ENCODE peak calls at places on chromosome 14, in nine cellular contexts. G, Z, H, N, R, P, E, S and D are unnamed samples.

GRCh38 chr14:92914087-92914656 is 8.8 kb upstream of the CHGA start:
- DNase-seq in G (peak; percentile 33), Z (no peak), H (no peak), N (peak; percentile 19), R (peak; percentile 24), P (no peak), E (no peak), S (no peak), D (no peak)

GRCh38 chr14:39434401-39434800 is 2.2 kb upstream of the FBXO33 start:
- DNase-seq in G (no peak), Z (no peak), H (no peak), N (no peak), R (peak; percentile 65), P (no peak), E (no peak), S (no peak), D (no peak)

GRCh38 chr14:106694638-106695393 is 1168.4 kb downstream of the TMEM121 start:
- DNase-seq in G (no peak), Z (no peak), H (no peak), N (no peak), R (peak; percentile 43), P (peak; percentile 56), E (no peak), S (no peak), D (no peak)

GRCh38 chr14:37931998-37932397 is 275.7 kb upstream of the SSTR1 start:
- DNase-seq in G (peak; percentile 76), Z (no peak), H (no peak), N (no peak), R (no peak), P (no peak), E (no peak), S (no peak), D (no peak)

GRCh38 chr14:77991128-77991772 is 178.9 kb upstream of the NRXN3 start:
- DNase-seq in G (no peak), Z (no peak), H (no peak), N (no peak), R (no peak), P (no peak), E (no peak), S (no peak), D (no peak)

GRCh38 chr14:39939023-39939422 is 506.8 kb upstream of the FBXO33 start:
- DNase-seq in G (no peak), Z (no peak), H (no peak), N (no peak), R (peak; percentile 1), P (no peak), E (no peak), S (no peak), D (no peak)

GRCh38 chr14:41604793-41605534 is 1.7 kb upstream of the LRFN5 start:
- DNase-seq in G (peak; percentile 86), Z (peak; percentile 44), H (no peak), N (peak; percentile 87), R (no peak), P (no peak), E (peak; percentile 77), S (peak; percentile 56), D (peak; percentile 84)

GRCh38 chr14:57492859-57493258 is 798 bp downstream of the CCDC198 start:
- DNase-seq in G (peak; percentile 72), Z (no peak), H (peak; percentile 78), N (peak; percentile 49), R (peak; percentile 54), P (no peak), E (peak; percentile 72), S (no peak), D (peak; percentile 18)

GRCh38 chr14:54662491-54663116 is 95.7 kb downstream of the SAMD4A start:
- DNase-seq in G (no peak), Z (no peak), H (no peak), N (no peak), R (no peak), P (no peak), E (no peak), S (no peak), D (no peak)

GRCh38 chr14:93318927-93319326 is 13.9 kb downstream of the BTBD7 start:
- DNase-seq in G (peak; percentile 28), Z (no peak), H (peak; percentile 64), N (peak; percentile 26), R (no peak), P (no peak), E (no peak), S (no peak), D (no peak)

GRCh38 chr14:22185191-22185590 is 403.8 kb downstream of the DAD1 start:
- DNase-seq in G (no peak), Z (no peak), H (no peak), N (peak; percentile 77), R (peak; percentile 60), P (no peak), E (no peak), S (no peak), D (no peak)

GRCh38 chr14:34051966-34052657 is 101.2 kb upstream of the EGLN3 start:
- DNase-seq in G (peak; percentile 58), Z (no peak), H (peak; percentile 77), N (peak; percentile 64), R (peak; percentile 94), P (no peak), E (peak; percentile 62), S (no peak), D (no peak)

GRCh38 chr14:75156901-75157300 is 19.5 kb downstream of the TMED10 start:
- DNase-seq in G (no peak), Z (no peak), H (no peak), N (no peak), R (no peak), P (no peak), E (no peak), S (no peak), D (no peak)

GRCh38 chr14:102317564-102318248 is 1.8 kb upstream of the ZNF839 start:
- DNase-seq in G (peak; percentile 32), Z (no peak), H (no peak), N (peak; percentile 46), R (peak; percentile 17), P (no peak), E (no peak), S (no peak), D (no peak)

GRCh38 chr14:70822706-70823185 is 13.4 kb upstream of the MAP3K9 start:
- DNase-seq in G (peak; percentile 54), Z (peak; percentile 33), H (no peak), N (peak; percentile 31), R (no peak), P (peak; percentile 56), E (no peak), S (no peak), D (no peak)

GRCh38 chr14:93548102-93548843 is 117.5 kb downstream of the UNC79 start:
- DNase-seq in G (no peak), Z (no peak), H (peak; percentile 56), N (no peak), R (peak; percentile 60), P (no peak), E (no peak), S (no peak), D (no peak)

GRCh38 chr14:103156733-103157411 is 33.6 kb downstream of the TNFAIP2 start:
- DNase-seq in G (no peak), Z (no peak), H (no peak), N (no peak), R (no peak), P (no peak), E (no peak), S (no peak), D (no peak)

GRCh38 chr14:59677771-59678211 is 101.2 kb upstream of the CCDC175 start:
- DNase-seq in G (peak; percentile 19), Z (no peak), H (no peak), N (peak; percentile 63), R (no peak), P (no peak), E (peak; percentile 68), S (no peak), D (peak; percentile 3)

GRCh38 chr14:67167420-67168109 is 21.7 kb upstream of the GARIN2 start:
- DNase-seq in G (no peak), Z (no peak), H (peak; percentile 23), N (peak; percentile 41), R (no peak), P (no peak), E (no peak), S (no peak), D (peak; percentile 19)

GRCh38 chr14:21063479-21063878 is 5.9 kb downstream of the RNASE8 start:
- DNase-seq in G (peak; percentile 71), Z (no peak), H (peak; percentile 75), N (peak; percentile 93), R (no peak), P (no peak), E (peak; percentile 70), S (no peak), D (no peak)

GRCh38 chr14:79552778-79553177 is 658.5 kb downstream of the DIO2 start:
- DNase-seq in G (no peak), Z (no peak), H (no peak), N (no peak), R (no peak), P (no peak), E (no peak), S (no peak), D (peak; percentile 34)
- H3K4me3 ChIP-seq in G (no peak overlapping the region), Z (no peak overlapping the region), H (no peak overlapping the region), N (no peak overlapping the region), R (no peak overlapping the region), P (no peak overlapping the region), E (no peak overlapping the region), S (no peak overlapping the region), D (no peak overlapping the region)

DNA sequence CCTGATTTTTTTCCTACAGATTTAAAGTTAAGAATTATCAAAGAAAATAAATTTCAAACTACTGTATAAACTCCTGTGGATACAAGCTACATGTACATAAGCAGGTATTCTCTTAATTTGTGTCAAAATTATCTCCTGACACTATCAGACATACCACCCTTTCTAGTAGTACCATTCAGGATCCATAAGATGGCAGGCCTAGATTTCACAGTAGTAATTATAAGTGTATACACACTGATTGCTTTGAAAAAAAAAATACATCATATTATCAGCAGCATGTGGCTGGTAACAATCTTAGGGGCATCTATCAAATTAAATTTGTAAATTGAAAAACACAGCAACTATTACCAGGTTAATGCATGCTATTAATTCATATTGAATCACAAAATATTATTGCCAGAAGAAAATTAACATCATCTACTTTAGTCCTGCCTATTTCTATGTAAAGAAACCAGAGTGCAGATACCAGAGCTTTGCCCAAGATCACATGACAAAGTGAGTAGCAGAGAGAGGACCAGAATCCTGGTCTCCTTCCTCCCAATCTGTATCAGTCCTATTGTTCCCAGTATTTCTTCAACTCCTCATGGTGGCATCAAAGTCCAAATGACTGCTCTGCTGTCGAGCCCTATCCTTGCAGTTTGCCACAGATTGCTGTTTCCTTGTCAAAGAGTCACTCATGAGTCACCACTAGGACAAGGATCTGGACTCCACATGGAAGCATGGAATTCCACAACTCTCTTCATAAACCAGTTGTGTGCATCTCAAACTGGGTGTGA is 27.7 kb upstream of the CALM1 start:
- DNase-seq in G (peak; percentile 77), Z (no peak), H (no peak), N (peak; percentile 21), R (peak; percentile 51), P (no peak), E (no peak), S (no peak), D (no peak)
- TF ChIP-seq CTCF in G (no peak), Z (no peak), H (no peak), N (peak; percentile 20), R (no peak), P (no peak), E (no peak), S (peak; percentile 41), D (peak; percentile 20)

GRCh38 chr14:90319634-90320541 is 11.9 kb downstream of the NRDE2 start:
- DNase-seq in G (peak; percentile 19), Z (no peak), H (no peak), N (no peak), R (no peak), P (no peak), E (no peak), S (no peak), D (no peak)
- H3K4me3 ChIP-seq in G (no peak overlapping the region), Z (no peak overlapping the region), H (no peak overlapping the region), N (no peak overlapping the region), R (no peak overlapping the region), P (no peak overlapping the region), E (no peak overlapping the region), S (no peak overlapping the region), D (no peak overlapping the region)

GRCh38 chr14:45819107-45819506 is 566.1 kb upstream of the MIS18BP1 start:
- DNase-seq in G (no peak), Z (no peak), H (no peak), N (no peak), R (no peak), P (no peak), E (no peak), S (no peak), D (no peak)
- TF ChIP-seq CTCF in G (no peak), Z (no peak), H (no peak), N (no peak), R (no peak), P (no peak), E (no peak), S (no peak), D (no peak)